ENCODE peak calls at places on chromosomes 2 and 18, in ten cellular contexts. One of them, this sample, is unnamed.

GRCh38 chr2:32930436-32930835 is 16.3 kb upstream of the LTBP1 start:
- ATAC-seq in aorta: no peak
- ATAC-seq in mucosa of descending colon: no peak
- ATAC-seq in right lobe of liver: no peak
- ATAC-seq in activated CD4-positive, alpha-beta T cell treated with anti-CD3 and anti-CD28 coated beads for 36 hours: no peak
- ATAC-seq in left cardiac atrium: no peak
- ATAC-seq in Right ventricle myocardium superior: no peak
- ATAC-seq in foreskin keratinocyte: no peak
- ATAC-seq in activated naive CD8-positive, alpha-beta T cell treated with anti-CD3 and anti-CD28 coated beads, Interleukin-2, amount 10 ng/mL, durations not matched to agents 7 days and 5 days: no peak
- ATAC-seq in natural killer cell: no peak
- ATAC-seq in this sample: no peak

GRCh38 chr2:223052710-223053261 is 796 bp downstream of the KCNE4 start:
- ATAC-seq in activated CD4-positive, alpha-beta T cell treated with anti-CD3 and anti-CD28 coated beads for 36 hours: no peak
- ATAC-seq in activated naive CD8-positive, alpha-beta T cell treated with anti-CD3 and anti-CD28 coated beads, Interleukin-2, amount 10 ng/mL, durations not matched to agents 7 days and 5 days: no peak
- ATAC-seq in mucosa of descending colon: no peak
- ATAC-seq in aorta: peak
- ATAC-seq in Right ventricle myocardium superior: peak
- ATAC-seq in left cardiac atrium: peak
- ATAC-seq in right lobe of liver: no peak
- ATAC-seq in natural killer cell: no peak
- ATAC-seq in foreskin keratinocyte: peak
- ATAC-seq in this sample: no peak

GRCh38 chr2:46001741-46002506 is 295.3 kb upstream of the EPAS1 start:
- ATAC-seq in activated CD4-positive, alpha-beta T cell treated with anti-CD3 and anti-CD28 coated beads for 36 hours: no peak
- ATAC-seq in right lobe of liver: no peak
- ATAC-seq in Right ventricle myocardium superior: peak
- ATAC-seq in left cardiac atrium: peak
- ATAC-seq in activated naive CD8-positive, alpha-beta T cell treated with anti-CD3 and anti-CD28 coated beads, Interleukin-2, amount 10 ng/mL, durations not matched to agents 7 days and 5 days: no peak
- ATAC-seq in foreskin keratinocyte: no peak
- ATAC-seq in mucosa of descending colon: peak
- ATAC-seq in natural killer cell: no peak
- ATAC-seq in aorta: peak
- ATAC-seq in this sample: no peak

GRCh38 chr2:73998451-73998850 is 13.7 kb downstream of the TET3 start:
- ATAC-seq in foreskin keratinocyte: no peak
- ATAC-seq in aorta: no peak
- ATAC-seq in left cardiac atrium: no peak
- ATAC-seq in activated CD4-positive, alpha-beta T cell treated with anti-CD3 and anti-CD28 coated beads for 36 hours: peak
- ATAC-seq in right lobe of liver: no peak
- ATAC-seq in Right ventricle myocardium superior: no peak
- ATAC-seq in natural killer cell: no peak
- ATAC-seq in activated naive CD8-positive, alpha-beta T cell treated with anti-CD3 and anti-CD28 coated beads, Interleukin-2, amount 10 ng/mL, durations not matched to agents 7 days and 5 days: no peak
- ATAC-seq in mucosa of descending colon: no peak
- ATAC-seq in this sample: no peak

GRCh38 chr2:38475567-38475881 is 98.5 kb upstream of the ATL2 start:
- ATAC-seq in activated CD4-positive, alpha-beta T cell treated with anti-CD3 and anti-CD28 coated beads for 36 hours: no peak
- ATAC-seq in natural killer cell: no peak
- ATAC-seq in left cardiac atrium: no peak
- ATAC-seq in activated naive CD8-positive, alpha-beta T cell treated with anti-CD3 and anti-CD28 coated beads, Interleukin-2, amount 10 ng/mL, durations not matched to agents 7 days and 5 days: no peak
- ATAC-seq in right lobe of liver: no peak
- ATAC-seq in foreskin keratinocyte: no peak
- ATAC-seq in aorta: no peak
- ATAC-seq in Right ventricle myocardium superior: no peak
- ATAC-seq in mucosa of descending colon: no peak
- ATAC-seq in this sample: no peak

GRCh38 chr2:224027912-224028311 is 11.2 kb downstream of the SERPINE2 start:
- ATAC-seq in activated naive CD8-positive, alpha-beta T cell treated with anti-CD3 and anti-CD28 coated beads, Interleukin-2, amount 10 ng/mL, durations not matched to agents 7 days and 5 days: no peak
- ATAC-seq in left cardiac atrium: no peak
- ATAC-seq in foreskin keratinocyte: no peak
- ATAC-seq in Right ventricle myocardium superior: no peak
- ATAC-seq in right lobe of liver: no peak
- ATAC-seq in mucosa of descending colon: no peak
- ATAC-seq in activated CD4-positive, alpha-beta T cell treated with anti-CD3 and anti-CD28 coated beads for 36 hours: no peak
- ATAC-seq in natural killer cell: no peak
- ATAC-seq in aorta: no peak
- ATAC-seq in this sample: no peak

GRCh38 chr2:174573621-174574081 is 24.0 kb downstream of the WIPF1 start:
- ATAC-seq in mucosa of descending colon: peak
- ATAC-seq in left cardiac atrium: peak
- ATAC-seq in activated CD4-positive, alpha-beta T cell treated with anti-CD3 and anti-CD28 coated beads for 36 hours: peak
- ATAC-seq in activated naive CD8-positive, alpha-beta T cell treated with anti-CD3 and anti-CD28 coated beads, Interleukin-2, amount 10 ng/mL, durations not matched to agents 7 days and 5 days: peak
- ATAC-seq in right lobe of liver: peak
- ATAC-seq in aorta: no peak
- ATAC-seq in foreskin keratinocyte: no peak
- ATAC-seq in Right ventricle myocardium superior: peak
- ATAC-seq in natural killer cell: peak
- ATAC-seq in this sample: peak

GRCh38 chr2:164606557-164606956 is 14.7 kb downstream of the GRB14 start:
- ATAC-seq in mucosa of descending colon: no peak
- ATAC-seq in left cardiac atrium: peak
- ATAC-seq in foreskin keratinocyte: no peak
- ATAC-seq in right lobe of liver: peak
- ATAC-seq in activated naive CD8-positive, alpha-beta T cell treated with anti-CD3 and anti-CD28 coated beads, Interleukin-2, amount 10 ng/mL, durations not matched to agents 7 days and 5 days: no peak
- ATAC-seq in activated CD4-positive, alpha-beta T cell treated with anti-CD3 and anti-CD28 coated beads for 36 hours: no peak
- ATAC-seq in Right ventricle myocardium superior: peak
- ATAC-seq in aorta: peak
- ATAC-seq in natural killer cell: no peak
- ATAC-seq in this sample: no peak

GRCh38 chr2:55063226-55063625 is 13.0 kb upstream of the RTN4 start:
- ATAC-seq in left cardiac atrium: no peak
- ATAC-seq in foreskin keratinocyte: no peak
- ATAC-seq in activated CD4-positive, alpha-beta T cell treated with anti-CD3 and anti-CD28 coated beads for 36 hours: peak
- ATAC-seq in aorta: no peak
- ATAC-seq in Right ventricle myocardium superior: no peak
- ATAC-seq in mucosa of descending colon: peak
- ATAC-seq in natural killer cell: peak
- ATAC-seq in activated naive CD8-positive, alpha-beta T cell treated with anti-CD3 and anti-CD28 coated beads, Interleukin-2, amount 10 ng/mL, durations not matched to agents 7 days and 5 days: no peak
- ATAC-seq in right lobe of liver: no peak
- ATAC-seq in this sample: no peak

GRCh38 chr18:48806551-48807261 is 144.1 kb downstream of the SMAD7 start:
- ATAC-seq in mucosa of descending colon: peak
- ATAC-seq in aorta: peak
- ATAC-seq in activated CD4-positive, alpha-beta T cell treated with anti-CD3 and anti-CD28 coated beads for 36 hours: peak
- ATAC-seq in left cardiac atrium: peak
- ATAC-seq in right lobe of liver: peak
- ATAC-seq in foreskin keratinocyte: no peak
- ATAC-seq in natural killer cell: peak
- ATAC-seq in activated naive CD8-positive, alpha-beta T cell treated with anti-CD3 and anti-CD28 coated beads, Interleukin-2, amount 10 ng/mL, durations not matched to agents 7 days and 5 days: peak
- ATAC-seq in Right ventricle myocardium superior: peak
- ATAC-seq in this sample: peak

GRCh38 chr2:130873700-130874346 is 37.1 kb downstream of the ARHGEF4 start:
- ATAC-seq in mucosa of descending colon: peak
- ATAC-seq in right lobe of liver: peak
- ATAC-seq in foreskin keratinocyte: peak
- ATAC-seq in aorta: no peak
- ATAC-seq in activated naive CD8-positive, alpha-beta T cell treated with anti-CD3 and anti-CD28 coated beads, Interleukin-2, amount 10 ng/mL, durations not matched to agents 7 days and 5 days: peak
- ATAC-seq in Right ventricle myocardium superior: peak
- ATAC-seq in activated CD4-positive, alpha-beta T cell treated with anti-CD3 and anti-CD28 coated beads for 36 hours: peak
- ATAC-seq in left cardiac atrium: peak
- ATAC-seq in natural killer cell: peak
- ATAC-seq in this sample: peak

GRCh38 chr2:37449686-37450392 is 105.4 kb downstream of the QPCT start:
- ATAC-seq in right lobe of liver: no peak
- ATAC-seq in aorta: no peak
- ATAC-seq in natural killer cell: no peak
- ATAC-seq in mucosa of descending colon: peak
- ATAC-seq in foreskin keratinocyte: no peak
- ATAC-seq in activated CD4-positive, alpha-beta T cell treated with anti-CD3 and anti-CD28 coated beads for 36 hours: no peak
- ATAC-seq in left cardiac atrium: no peak
- ATAC-seq in activated naive CD8-positive, alpha-beta T cell treated with anti-CD3 and anti-CD28 coated beads, Interleukin-2, amount 10 ng/mL, durations not matched to agents 7 days and 5 days: no peak
- ATAC-seq in Right ventricle myocardium superior: no peak
- ATAC-seq in this sample: no peak

This sample was measured in esophagus mucosa.